ENCODE peak calls at places on chromosomes 5 and 9, in seven cellular contexts. P, T, E, O, U, I and Y are unnamed samples.

GRCh38 chr9:95626885-95627558 is 110.3 kb upstream of the PTCH1 start:
- DNase-seq in P (no peak), T (no peak), E (no peak), O (peak; percentile 71), U (no peak), I (no peak), Y (peak; percentile 76)

GRCh38 chr5:126561908-126562307 is 33.1 kb downstream of the ALDH7A1 start:
- DNase-seq in P (no peak), T (no peak), E (peak; percentile 22), O (no peak), U (no peak), I (no peak), Y (no peak)

GRCh38 chr5:163807781-163808180 is 302.4 kb downstream of the MAT2B start:
- DNase-seq in P (no peak), T (no peak), E (peak; percentile 82), O (no peak), U (no peak), I (no peak), Y (no peak)

GRCh38 chr9:21904371-21904770 is 89.8 kb downstream of the CDKN2A start:
- DNase-seq in P (no peak), T (no peak), E (peak; percentile 63), O (no peak), U (no peak), I (no peak), Y (no peak)

GRCh38 chr5:158619083-158619788 is 480.5 kb downstream of the EBF1 start:
- DNase-seq in P (no peak), T (no peak), E (no peak), O (no peak), U (no peak), I (no peak), Y (no peak)

GRCh38 chr5:175261526-175261925 is 182.5 kb downstream of the DRD1 start:
- DNase-seq in P (no peak), T (no peak), E (no peak), O (no peak), U (no peak), I (no peak), Y (no peak)

GRCh38 chr9:87346061-87346665 is 151.5 kb upstream of the DAPK1 start:
- DNase-seq in P (no peak), T (no peak), E (no peak), O (no peak), U (no peak), I (peak; percentile 42), Y (no peak)

GRCh38 chr5:40355181-40355580 is 324.5 kb upstream of the PTGER4 start:
- DNase-seq in P (no peak), T (no peak), E (no peak), O (peak; percentile 33), U (no peak), I (no peak), Y (no peak)

GRCh38 chr5:172868924-172869565 is 35.0 kb downstream of the ERGIC1 start:
- DNase-seq in P (no peak), T (no peak), E (peak; percentile 96), O (no peak), U (peak; percentile 84), I (no peak), Y (peak; percentile 97)

GRCh38 chr5:65790371-65791163 is 68.6 kb downstream of the NLN start:
- DNase-seq in P (no peak), T (peak; percentile 6), E (no peak), O (no peak), U (no peak), I (no peak), Y (no peak)

GRCh38 chr9:105295151-105295550 is 50.7 kb downstream of the SLC44A1 start:
- DNase-seq in P (no peak), T (no peak), E (no peak), O (no peak), U (no peak), I (no peak), Y (no peak)
- H3K4me1 ChIP-seq in P (peaks cover 10% of the 10 kb centered on the region), T (no peaks in the 10 kb centered on the region), E (peaks cover 22% of the 10 kb centered on the region), O (no peaks in the 10 kb centered on the region), U (peaks cover 9% of the 10 kb centered on the region), I (peaks cover 60% of the 10 kb centered on the region), Y (no peaks in the 10 kb centered on the region)

GRCh38 chr9:70389188-70389587 is 25.3 kb downstream of the KLF9 start:
- DNase-seq in P (no peak), T (no peak), E (no peak), O (no peak), U (no peak), I (no peak), Y (no peak)
- TF ChIP-seq CTCF in P (no peak), T (no peak), E (no peak), O (no peak), U (no peak), I (no peak), Y (no peak)

DNA sequence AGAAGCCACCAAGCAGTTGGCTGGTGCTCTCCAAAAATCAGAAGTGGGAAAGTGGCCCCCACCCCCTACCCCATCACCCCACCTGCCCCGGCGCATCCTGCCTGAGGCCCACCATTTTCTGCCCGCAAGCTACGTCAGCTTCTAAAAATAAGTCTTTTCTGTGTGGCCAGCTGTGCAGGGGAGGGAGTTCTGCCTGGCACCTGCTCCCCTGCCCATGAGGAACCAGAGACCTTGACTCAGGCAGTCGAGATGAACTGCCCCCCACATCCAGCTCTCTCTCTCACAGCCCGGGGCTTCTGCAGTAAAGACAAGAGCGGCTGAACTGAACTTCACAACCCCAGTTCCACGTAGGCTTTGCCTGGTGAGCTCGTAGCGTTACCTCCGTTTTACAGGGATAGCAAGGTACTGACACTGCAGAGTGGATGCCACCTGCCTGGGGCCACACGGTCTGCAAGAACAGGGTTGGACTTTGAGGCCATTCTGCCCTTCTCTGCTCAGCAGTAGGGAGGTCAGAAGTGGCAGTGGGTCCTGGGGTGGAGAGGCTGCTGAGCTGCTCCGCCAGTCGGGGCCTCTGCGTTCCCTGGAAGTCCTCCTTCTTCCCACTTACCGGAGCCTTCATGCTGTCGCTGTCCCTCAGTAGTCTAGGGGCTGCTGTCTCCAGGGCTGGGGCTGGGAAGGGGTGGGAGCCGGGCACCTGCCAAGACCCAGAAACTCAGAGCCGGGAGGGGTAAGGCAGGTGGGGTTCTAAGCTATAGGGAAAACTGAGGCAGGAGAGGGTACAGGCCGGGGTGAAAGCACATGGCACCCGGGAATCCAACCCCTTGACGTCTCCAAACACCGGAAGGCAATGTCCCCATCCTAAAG is 808 bp downstream of the ST6GALNAC4 start:
- DNase-seq in P (no peak), T (no peak), E (no peak), O (no peak), U (no peak), I (no peak), Y (no peak)
- H3K4me1 ChIP-seq in P (peaks cover 2% of the 10 kb centered on the region), T (peaks cover 36% of the 10 kb centered on the region), E (peaks cover 27% of the 10 kb centered on the region), O (peaks cover 49% of the 10 kb centered on the region), U (peaks cover 4% of the 10 kb centered on the region), I (no peaks in the 10 kb centered on the region), Y (peaks cover 38% of the 10 kb centered on the region)

DNA sequence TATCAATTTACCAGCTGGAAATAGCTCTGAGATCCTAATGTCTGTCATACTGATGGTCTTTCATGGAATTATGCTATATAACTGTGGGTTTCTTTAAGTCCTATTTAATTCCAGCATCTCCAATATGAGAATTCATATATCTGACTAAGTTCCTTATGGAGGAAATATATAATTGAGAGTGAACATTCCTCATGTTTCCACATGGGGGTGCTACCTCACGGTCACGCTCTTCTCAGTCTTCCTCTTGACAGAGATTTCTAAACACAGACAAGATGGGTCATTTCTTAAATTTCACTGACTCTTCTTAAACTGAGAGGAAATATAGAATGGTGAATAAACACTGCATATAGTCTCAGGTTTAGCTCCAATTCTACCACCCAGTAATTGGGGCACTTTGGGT is 212.1 kb downstream of the SLF1 start:
- DNase-seq in P (no peak), T (no peak), E (no peak), O (no peak), U (no peak), I (peak; percentile 13), Y (no peak)
- TF ChIP-seq CTCF in P (peak; percentile 72), T (no peak), E (peak; percentile 11), O (no peak), U (no peak), I (peak; percentile 61), Y (no peak)

GRCh38 chr5:136058031-136058971 is 29.5 kb downstream of the TGFBI start:
- DNase-seq in P (peak; percentile 60), T (no peak), E (peak; percentile 100), O (no peak), U (peak; percentile 67), I (peak; percentile 36), Y (peak; percentile 86)
- H3K4me1 ChIP-seq in P (no peaks in the 10 kb centered on the region), T (no peaks in the 10 kb centered on the region), E (peaks cover 44% of the 10 kb centered on the region), O (no peaks in the 10 kb centered on the region), U (peaks cover 6% of the 10 kb centered on the region), I (peaks cover 11% of the 10 kb centered on the region), Y (peaks cover 33% of the 10 kb centered on the region)

GRCh38 chr5:149550267-149550582 is 1.0 kb downstream of the CSNK1A1 start:
- DNase-seq in P (no peak), T (no peak), E (peak; percentile 71), O (no peak), U (no peak), I (no peak), Y (no peak)

GRCh38 chr5:149549461-149550266 is 1.6 kb downstream of the CSNK1A1 start:
- DNase-seq in P (peak; percentile 50), T (no peak), E (peak; percentile 66), O (no peak), U (peak; percentile 47), I (peak; percentile 71), Y (no peak)

GRCh38 chr5:149552038-149552494 is 827 bp upstream of the CSNK1A1 start:
- DNase-seq in P (no peak), T (no peak), E (no peak), O (no peak), U (no peak), I (no peak), Y (no peak)

GRCh38 chr5:149551227-149552037 is at the start of gene CSNK1A1:
- DNase-seq in P (peak; percentile 99), T (peak; percentile 99), E (peak; percentile 98), O (peak; percentile 99), U (peak; percentile 99), I (peak; percentile 99), Y (peak; percentile 97)

DNA sequence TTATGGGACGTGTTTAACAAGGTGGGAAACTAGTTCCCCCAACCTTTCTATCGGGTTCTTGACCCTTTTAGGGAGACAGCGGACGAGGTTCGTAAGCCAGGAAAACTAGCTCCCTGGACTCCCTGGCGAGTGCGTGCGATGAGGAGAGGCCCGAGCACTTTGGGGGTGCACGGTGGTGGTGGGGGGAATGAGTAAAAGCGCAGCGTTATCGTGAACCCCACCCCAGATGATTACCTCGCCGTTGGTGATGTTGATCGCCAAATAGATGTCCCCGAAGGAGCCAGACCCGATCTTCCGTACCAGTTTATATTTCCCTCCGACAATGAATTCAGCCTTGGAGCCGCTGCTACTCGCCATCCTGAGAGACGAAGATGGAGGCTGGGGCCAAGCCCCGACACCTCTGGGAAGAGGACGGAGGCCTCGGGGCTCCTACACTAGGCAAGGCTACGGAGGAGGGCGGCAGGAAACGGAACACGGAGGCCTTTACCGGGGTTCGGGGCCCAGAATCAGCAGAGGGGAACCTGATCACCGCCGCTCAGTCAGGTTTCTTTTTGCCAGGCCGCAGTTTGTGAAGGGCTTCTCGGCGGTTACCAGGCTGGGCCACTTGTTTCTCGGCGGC is 522 bp downstream of the CSNK1A1 start:
- DNase-seq in P (no peak), T (no peak), E (no peak), O (peak; percentile 72), U (no peak), I (peak; percentile 38), Y (no peak)
- TF ChIP-seq CTCF in P (no peak), T (no peak), E (no peak), O (no peak), U (no peak), I (no peak), Y (no peak)